ENCODE peak calls at places on chromosomes 5 and 9, in eight cellular contexts. G is right atrium auricular region, A is ovary, C is sigmoid colon, W is uterus, Q is tibial artery, K is lower lobe of right lung, E is psoas muscle. T is an unnamed sample.

GRCh38 chr9:84384617-84385016 is 44.1 kb upstream of the SLC28A3 start:
- DNase-seq in G (no peak), A (no peak), C (no peak), W (no peak), Q (no peak), K (no peak), E (no peak), T (no peak)

GRCh38 chr9:27634879-27635278 is 61.6 kb upstream of the C9orf72 start:
- DNase-seq in G (no peak), A (no peak), C (no peak), W (no peak), Q (no peak), K (no peak), E (no peak), T (no peak)

GRCh38 chr9:37029776-37030590 is 4.1 kb downstream of the PAX5 start:
- DNase-seq in G (no peak), A (no peak), C (no peak), W (no peak), Q (no peak), K (no peak), E (no peak), T (no peak)

GRCh38 chr9:32431940-32432555 is 47.6 kb downstream of the ACO1 start:
- DNase-seq in G (no peak), A (peak; percentile 51), C (peak; percentile 71), W (peak; percentile 53), Q (no peak), K (no peak), E (peak; percentile 23), T (no peak)

GRCh38 chr5:175728885-175729828 is 71.3 kb downstream of the HRH2 start:
- DNase-seq in G (no peak), A (no peak), C (peak; percentile 54), W (no peak), Q (peak; percentile 51), K (no peak), E (no peak), T (no peak)

GRCh38 chr9:123002754-123003153 is 30.7 kb upstream of the GPR21 start:
- DNase-seq in G (no peak), A (no peak), C (no peak), W (no peak), Q (no peak), K (no peak), E (no peak), T (no peak)

GRCh38 chr5:138650999-138651766 is 76.0 kb upstream of the HSPA9 start:
- DNase-seq in G (no peak), A (no peak), C (no peak), W (no peak), Q (no peak), K (no peak), E (no peak), T (no peak)

GRCh38 chr9:98892296-98892695 is 51.4 kb upstream of the COL15A1 start:
- DNase-seq in G (no peak), A (no peak), C (no peak), W (no peak), Q (no peak), K (no peak), E (no peak), T (no peak)

GRCh38 chr5:123813937-123814624 is 302.1 kb downstream of the CSNK1G3 start:
- DNase-seq in G (no peak), A (no peak), C (no peak), W (no peak), Q (no peak), K (no peak), E (no peak), T (no peak)

GRCh38 chr5:124742521-124742920 is 3.9 kb downstream of the ZNF608 start:
- DNase-seq in G (no peak), A (no peak), C (no peak), W (no peak), Q (no peak), K (no peak), E (no peak), T (no peak)

GRCh38 chr5:71533142-71533541 is 54.0 kb upstream of the MCCC2 start:
- DNase-seq in G (no peak), A (no peak), C (no peak), W (no peak), Q (no peak), K (no peak), E (no peak), T (no peak)

GRCh38 chr9:121282309-121283071 is 14.5 kb downstream of the GSN start:
- DNase-seq in G (peak; percentile 89), A (peak; percentile 72), C (peak; percentile 93), W (peak; percentile 84), Q (peak; percentile 90), K (peak; percentile 79), E (peak; percentile 72), T (no peak)

GRCh38 chr5:123746683-123747360 is 234.8 kb downstream of the CSNK1G3 start:
- DNase-seq in G (no peak), A (no peak), C (no peak), W (no peak), Q (no peak), K (no peak), E (no peak), T (no peak)

GRCh38 chr5:152246401-152246800 is 158.7 kb downstream of the NMUR2 start:
- DNase-seq in G (no peak), A (no peak), C (no peak), W (no peak), Q (no peak), K (no peak), E (no peak), T (no peak)

GRCh38 chr9:92350129-92350739 is 24.5 kb downstream of the CENPP start:
- DNase-seq in G (no peak), A (no peak), C (no peak), W (no peak), Q (no peak), K (no peak), E (no peak), T (no peak)

GRCh38 chr5:76517334-76517733 is 105.9 kb downstream of the F2RL2 start:
- DNase-seq in G (no peak), A (no peak), C (no peak), W (no peak), Q (no peak), K (no peak), E (no peak), T (no peak)

GRCh38 chr9:93205045-93205768 is 21.3 kb downstream of the WNK2 start:
- DNase-seq in G (peak; percentile 72), A (peak; percentile 55), C (peak; percentile 89), W (peak; percentile 62), Q (peak; percentile 84), K (peak; percentile 23), E (peak; percentile 54), T (no peak)

GRCh38 chr5:155480731-155481131 is 467.2 kb downstream of the KIF4B start:
- DNase-seq in G (no peak), A (no peak), C (no peak), W (no peak), Q (no peak), K (no peak), E (no peak), T (no peak)

GRCh38 chr9:134186471-134187109 is 22.2 kb upstream of the RNU6ATAC start:
- DNase-seq in G (no peak), A (peak; percentile 87), C (peak; percentile 68), W (no peak), Q (peak; percentile 60), K (peak; percentile 38), E (peak; percentile 36), T (no peak)

DNA sequence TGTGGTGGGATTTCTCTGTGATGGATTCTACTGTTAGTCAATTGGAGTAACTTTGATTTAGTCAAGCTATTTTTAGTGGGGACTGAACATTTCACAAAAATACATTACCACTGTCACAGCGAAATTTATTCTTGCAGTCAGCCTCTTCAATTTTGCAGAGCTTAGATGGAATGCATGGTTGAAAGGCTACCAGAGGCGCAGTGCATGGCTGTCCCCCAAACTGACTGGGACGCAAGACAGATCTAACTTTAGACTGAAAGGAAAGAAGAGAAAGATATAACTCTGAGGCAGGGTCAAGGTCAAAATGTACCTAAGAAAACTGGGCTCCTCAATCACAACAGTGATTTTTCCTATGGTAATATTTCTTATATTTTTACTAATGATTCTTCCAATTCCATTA is 13.7 kb downstream of the C6 start:
- DNase-seq in G (no peak), A (no peak), C (no peak), W (no peak), Q (no peak), K (no peak), E (no peak), T (no peak)
- H3K4me1 ChIP-seq in G (peaks cover 3% of the 10 kb centered on the region), A (peaks cover 2% of the 10 kb centered on the region), C (no peaks in the 10 kb centered on the region), W (no peaks in the 10 kb centered on the region), Q (peaks cover 23% of the 10 kb centered on the region), K (no peaks in the 10 kb centered on the region), E (no peaks in the 10 kb centered on the region), T (no peaks in the 10 kb centered on the region)

DNA sequence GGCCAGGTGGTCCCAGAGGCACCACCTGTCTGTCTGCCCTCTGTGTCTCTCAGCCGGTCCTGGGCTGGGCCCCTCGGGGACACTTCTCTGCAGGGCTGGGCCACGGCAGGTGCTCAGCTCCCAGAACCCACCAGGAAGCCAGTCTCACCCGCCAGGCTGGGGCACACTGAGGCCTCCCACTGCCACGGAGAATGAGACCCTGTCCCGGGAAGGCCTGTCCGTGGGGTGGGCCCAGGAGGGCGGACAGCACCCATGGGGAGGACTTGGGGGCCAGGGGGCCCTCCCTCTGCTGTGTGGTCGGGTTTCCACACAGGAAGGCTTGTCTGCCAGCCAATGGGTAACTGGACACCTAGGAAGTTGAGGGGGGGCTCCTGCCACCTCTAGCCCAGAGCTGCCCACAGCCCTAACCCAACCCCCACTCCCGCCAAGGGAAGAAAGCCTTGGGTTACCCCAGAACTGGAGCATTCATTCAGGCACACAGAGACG is 4.1 kb upstream of the TUBB4B start:
- DNase-seq in G (no peak), A (no peak), C (no peak), W (no peak), Q (no peak), K (no peak), E (no peak), T (no peak)
- H3K4me3 ChIP-seq in G (peak overlapping the region; percentile 0), A (no peak overlapping the region), C (no peak overlapping the region), W (no peak overlapping the region), Q (no peak overlapping the region), K (no peak overlapping the region), E (peak overlapping the region; percentile 59), T (no peak overlapping the region)

GRCh38 chr9:35522725-35523124 is 32.8 kb downstream of the RUSC2 start:
- DNase-seq in G (no peak), A (no peak), C (no peak), W (no peak), Q (no peak), K (no peak), E (no peak), T (no peak)

GRCh38 chr9:35522189-35522588 is 32.3 kb downstream of the RUSC2 start:
- DNase-seq in G (no peak), A (no peak), C (no peak), W (no peak), Q (no peak), K (no peak), E (no peak), T (no peak)

GRCh38 chr9:35519697-35520403 is 29.9 kb downstream of the RUSC2 start:
- DNase-seq in G (no peak), A (no peak), C (no peak), W (no peak), Q (no peak), K (no peak), E (no peak), T (no peak)

GRCh38 chr9:35520404-35520790 is 30.5 kb downstream of the RUSC2 start:
- DNase-seq in G (no peak), A (no peak), C (no peak), W (no peak), Q (no peak), K (no peak), E (no peak), T (no peak)

GRCh38 chr9:35521708-35522107 is 31.8 kb downstream of the RUSC2 start:
- DNase-seq in G (no peak), A (no peak), C (peak; percentile 87), W (no peak), Q (peak; percentile 87), K (no peak), E (peak; percentile 40), T (no peak)
- H3K4me1 ChIP-seq in G (peaks cover 90% of the 10 kb centered on the region), A (peaks cover 19% of the 10 kb centered on the region), C (peaks cover 93% of the 10 kb centered on the region), W (peaks cover 40% of the 10 kb centered on the region), Q (peaks cover 100% of the 10 kb centered on the region), K (peaks cover 73% of the 10 kb centered on the region), E (peaks cover 85% of the 10 kb centered on the region), T (peaks cover 59% of the 10 kb centered on the region)

GRCh38 chr5:34659168-34659567 is 3.0 kb downstream of the RAI14 start:
- DNase-seq in G (no peak), A (no peak), C (no peak), W (no peak), Q (no peak), K (no peak), E (no peak), T (no peak)
- H3K4me3 ChIP-seq in G (no peak overlapping the region), A (no peak overlapping the region), C (no peak overlapping the region), W (no peak overlapping the region), Q (no peak overlapping the region), K (no peak overlapping the region), E (no peak overlapping the region), T (no peak overlapping the region)

T was measured in keratinocyte.